ENCODE peak calls at places on chromosomes 12 and 14, in six cellular contexts. One of them, this sample, is unnamed.

GRCh38 chr14:24377660-24378059 is 9.7 kb downstream of the NFATC4 start:
- DNase-seq in activated T-cell treated with anti-CD3 and anti-CD28 coated beads for 48 hours: no peak
- DNase-seq in T follicular helper cell: no peak
- DNase-seq in K562: peak
- DNase-seq in NCI-H1105: no peak
- DNase-seq in neural progenitor cell: no peak
- DNase-seq in this sample: peak

GRCh38 chr12:14981049-14981448 is 8.2 kb downstream of the PDE6H start:
- DNase-seq in activated T-cell treated with anti-CD3 and anti-CD28 coated beads for 48 hours: no peak
- DNase-seq in T follicular helper cell: no peak
- DNase-seq in K562: no peak
- DNase-seq in NCI-H1105: no peak
- DNase-seq in neural progenitor cell: no peak
- DNase-seq in this sample: no peak

GRCh38 chr12:25985296-25985992 is 27.0 kb downstream of the RASSF8 start:
- DNase-seq in activated T-cell treated with anti-CD3 and anti-CD28 coated beads for 48 hours: no peak
- DNase-seq in T follicular helper cell: no peak
- DNase-seq in K562: no peak
- DNase-seq in NCI-H1105: no peak
- DNase-seq in neural progenitor cell: no peak
- DNase-seq in this sample: no peak

GRCh38 chr14:104262515-104263514 is 124.4 kb downstream of the KIF26A start:
- DNase-seq in activated T-cell treated with anti-CD3 and anti-CD28 coated beads for 48 hours: no peak
- DNase-seq in T follicular helper cell: no peak
- DNase-seq in K562: no peak
- DNase-seq in NCI-H1105: no peak
- DNase-seq in neural progenitor cell: no peak
- DNase-seq in this sample: no peak

GRCh38 chr12:115051378-115051777 is 367.4 kb upstream of the TBX3 start:
- DNase-seq in activated T-cell treated with anti-CD3 and anti-CD28 coated beads for 48 hours: no peak
- DNase-seq in T follicular helper cell: no peak
- DNase-seq in K562: no peak
- DNase-seq in NCI-H1105: no peak
- DNase-seq in neural progenitor cell: no peak
- DNase-seq in this sample: no peak

GRCh38 chr14:61561657-61562276 is 133.5 kb upstream of the HIF1A start:
- DNase-seq in activated T-cell treated with anti-CD3 and anti-CD28 coated beads for 48 hours: no peak
- DNase-seq in T follicular helper cell: no peak
- DNase-seq in K562: no peak
- DNase-seq in NCI-H1105: no peak
- DNase-seq in neural progenitor cell: no peak
- DNase-seq in this sample: no peak

GRCh38 chr12:71661977-71662522 is 1.6 kb downstream of the ZFC3H1 start:
- DNase-seq in activated T-cell treated with anti-CD3 and anti-CD28 coated beads for 48 hours: no peak
- DNase-seq in T follicular helper cell: no peak
- DNase-seq in K562: no peak
- DNase-seq in NCI-H1105: no peak
- DNase-seq in neural progenitor cell: no peak
- DNase-seq in this sample: no peak

GRCh38 chr12:3598896-3599295 is 107.9 kb downstream of the PRMT8 start:
- DNase-seq in activated T-cell treated with anti-CD3 and anti-CD28 coated beads for 48 hours: no peak
- DNase-seq in T follicular helper cell: no peak
- DNase-seq in K562: no peak
- DNase-seq in NCI-H1105: no peak
- DNase-seq in neural progenitor cell: no peak
- DNase-seq in this sample: no peak

GRCh38 chr12:94644141-94644575 is 6.2 kb downstream of the TMCC3 start:
- DNase-seq in activated T-cell treated with anti-CD3 and anti-CD28 coated beads for 48 hours: peak
- DNase-seq in T follicular helper cell: no peak
- DNase-seq in K562: no peak
- DNase-seq in NCI-H1105: no peak
- DNase-seq in neural progenitor cell: no peak
- DNase-seq in this sample: no peak

GRCh38 chr14:32054536-32054935 is 22.6 kb upstream of the ARHGAP5 start:
- DNase-seq in activated T-cell treated with anti-CD3 and anti-CD28 coated beads for 48 hours: no peak
- DNase-seq in T follicular helper cell: no peak
- DNase-seq in K562: no peak
- DNase-seq in NCI-H1105: no peak
- DNase-seq in neural progenitor cell: no peak
- DNase-seq in this sample: no peak

GRCh38 chr14:104168603-104169002 is 30.2 kb downstream of the KIF26A start:
- DNase-seq in activated T-cell treated with anti-CD3 and anti-CD28 coated beads for 48 hours: no peak
- DNase-seq in T follicular helper cell: no peak
- DNase-seq in K562: no peak
- DNase-seq in NCI-H1105: no peak
- DNase-seq in neural progenitor cell: no peak
- DNase-seq in this sample: no peak

GRCh38 chr12:71455028-71455737 is 15.6 kb downstream of the LGR5 start:
- DNase-seq in activated T-cell treated with anti-CD3 and anti-CD28 coated beads for 48 hours: no peak
- DNase-seq in T follicular helper cell: no peak
- DNase-seq in K562: no peak
- DNase-seq in NCI-H1105: peak
- DNase-seq in neural progenitor cell: peak
- DNase-seq in this sample: no peak

GRCh38 chr12:54701940-54702592 is 53.9 kb upstream of the DCD start:
- DNase-seq in activated T-cell treated with anti-CD3 and anti-CD28 coated beads for 48 hours: no peak
- DNase-seq in T follicular helper cell: peak
- DNase-seq in K562: peak
- DNase-seq in NCI-H1105: no peak
- DNase-seq in neural progenitor cell: peak
- DNase-seq in this sample: no peak

GRCh38 chr14:104545151-104545931 is 34.2 kb upstream of the C14orf180 start:
- DNase-seq in activated T-cell treated with anti-CD3 and anti-CD28 coated beads for 48 hours: no peak
- DNase-seq in T follicular helper cell: no peak
- DNase-seq in K562: no peak
- DNase-seq in NCI-H1105: peak
- DNase-seq in neural progenitor cell: no peak
- DNase-seq in this sample: no peak

GRCh38 chr14:102930138-102930752 is 7.8 kb downstream of the AMN start:
- DNase-seq in activated T-cell treated with anti-CD3 and anti-CD28 coated beads for 48 hours: no peak
- DNase-seq in T follicular helper cell: no peak
- DNase-seq in K562: no peak
- DNase-seq in NCI-H1105: peak
- DNase-seq in neural progenitor cell: peak
- DNase-seq in this sample: peak

GRCh38 chr12:57519758-57520007 is 631 bp downstream of the DDIT3 start:
- DNase-seq in activated T-cell treated with anti-CD3 and anti-CD28 coated beads for 48 hours: no peak
- DNase-seq in T follicular helper cell: no peak
- DNase-seq in K562: no peak
- DNase-seq in NCI-H1105: no peak
- DNase-seq in neural progenitor cell: peak
- DNase-seq in this sample: no peak

GRCh38 chr12:85182699-85183098 is 97.3 kb upstream of the ALX1 start:
- DNase-seq in activated T-cell treated with anti-CD3 and anti-CD28 coated beads for 48 hours: no peak
- DNase-seq in T follicular helper cell: no peak
- DNase-seq in K562: no peak
- DNase-seq in NCI-H1105: no peak
- DNase-seq in neural progenitor cell: peak
- DNase-seq in this sample: no peak

GRCh38 chr12:15774819-15775218 is 14.4 kb downstream of the EPS8 start:
- DNase-seq in activated T-cell treated with anti-CD3 and anti-CD28 coated beads for 48 hours: no peak
- DNase-seq in T follicular helper cell: no peak
- DNase-seq in K562: no peak
- DNase-seq in NCI-H1105: no peak
- DNase-seq in neural progenitor cell: no peak
- DNase-seq in this sample: no peak

GRCh38 chr14:92460916-92461579 is 52.5 kb upstream of the RIN3 start:
- DNase-seq in activated T-cell treated with anti-CD3 and anti-CD28 coated beads for 48 hours: no peak
- DNase-seq in T follicular helper cell: no peak
- DNase-seq in K562: no peak
- DNase-seq in NCI-H1105: no peak
- DNase-seq in neural progenitor cell: no peak
- DNase-seq in this sample: no peak

GRCh38 chr14:23022849-23023499 is 11.7 kb downstream of the PSMB5 start:
- DNase-seq in activated T-cell treated with anti-CD3 and anti-CD28 coated beads for 48 hours: no peak
- DNase-seq in T follicular helper cell: no peak
- DNase-seq in K562: no peak
- DNase-seq in NCI-H1105: no peak
- DNase-seq in neural progenitor cell: no peak
- DNase-seq in this sample: no peak

This sample was measured in DMS79 treated with DMSO at 0.1 percent for 48 hours.